ENCODE peak calls at places on chromosomes 1 and 21, in six cellular contexts. B, U, Y, E, G and V are unnamed samples.

GRCh38 chr1:58884706-58885661 is 101.1 kb upstream of the JUN start:
- ATAC-seq in E (peak; percentile 26), Y (no peak), G (no peak), B (peak; percentile 69), U (peak; percentile 58), V (no peak)

GRCh38 chr1:18603212-18603852 is 27.3 kb upstream of the PAX7 start:
- ATAC-seq in Y (peak; percentile 27), U (peak; percentile 33), G (no peak), B (no peak), E (no peak), V (no peak)

GRCh38 chr1:163826500-163826899 is 504.7 kb downstream of the NUF2 start:
- ATAC-seq in Y (no peak), B (no peak), E (no peak), G (no peak), U (no peak), V (no peak)

GRCh38 chr1:203450541-203451149 is 25.0 kb upstream of the PRELP start:
- ATAC-seq in B (no peak), Y (peak; percentile 86), U (peak; percentile 76), G (peak; percentile 22), E (peak; percentile 50), V (no peak)

GRCh38 chr1:28983509-28984310 is 69.3 kb downstream of the EPB41 start:
- ATAC-seq in G (no peak), U (peak; percentile 52), Y (peak; percentile 80), B (peak; percentile 83), E (peak; percentile 75), V (no peak)

GRCh38 chr1:230120289-230120948 is 53.4 kb downstream of the GALNT2 start:
- ATAC-seq in B (no peak), U (no peak), G (no peak), E (peak; percentile 39), Y (peak; percentile 29), V (peak; percentile 77)

GRCh38 chr1:228870041-228870713 is 134.9 kb downstream of the RHOU start:
- ATAC-seq in G (no peak), E (no peak), U (no peak), B (no peak), Y (no peak), V (no peak)

GRCh38 chr1:153100241-153100640 is 5.9 kb upstream of the SPRR2E start:
- ATAC-seq in Y (no peak), E (peak; percentile 91), G (no peak), U (no peak), B (no peak), V (no peak)

GRCh38 chr1:163747855-163748254 is 426.1 kb downstream of the NUF2 start:
- ATAC-seq in B (no peak), E (no peak), Y (no peak), U (no peak), G (no peak), V (no peak)

GRCh38 chr1:51714374-51715019 is 97.6 kb downstream of the OSBPL9 start:
- ATAC-seq in U (peak; percentile 48), Y (no peak), E (no peak), G (no peak), B (no peak), V (no peak)

GRCh38 chr1:35574655-35575400 is 1.7 kb downstream of the TFAP2E start:
- ATAC-seq in U (no peak), Y (peak; percentile 1), E (no peak), B (peak; percentile 41), G (no peak), V (no peak)

GRCh38 chr1:32693455-32694174 is 9.0 kb downstream of the SYNC start:
- ATAC-seq in U (no peak), E (no peak), G (no peak), Y (no peak), B (no peak), V (peak; percentile 74)

GRCh38 chr21:36757246-36757645 is 58.3 kb downstream of the SIM2 start:
- ATAC-seq in G (no peak), Y (peak; percentile 49), U (peak; percentile 75), E (no peak), B (no peak), V (no peak)

GRCh38 chr1:40981702-40982448 is 2.4 kb downstream of the CTPS1 start:
- ATAC-seq in Y (no peak), G (no peak), E (no peak), B (no peak), U (no peak), V (no peak)

GRCh38 chr1:148318900-148319242 is 164.2 kb downstream of the PPIAL4G start:
- ATAC-seq in Y (no peak), U (no peak), B (no peak), G (no peak), E (no peak), V (no peak)

GRCh38 chr1:222061711-222062359 is 319.9 kb upstream of the DUSP10 start:
- ATAC-seq in B (no peak), Y (no peak), U (no peak), E (no peak), G (no peak), V (no peak)

GRCh38 chr1:209585672-209586071 is 2.2 kb downstream of the CAMK1G start:
- ATAC-seq in Y (peak; percentile 78), E (no peak), G (peak; percentile 22), U (no peak), B (peak; percentile 71), V (peak; percentile 52)

GRCh38 chr1:42845866-42846256 is 552 bp upstream of the ZNF691 start:
- ATAC-seq in E (peak; percentile 22), Y (peak; percentile 9), G (peak; percentile 23), B (no peak), U (peak; percentile 16), V (peak; percentile 13)

GRCh38 chr1:182485861-182486260 is 35.9 kb downstream of the RGSL1 start:
- ATAC-seq in B (no peak), E (no peak), G (no peak), Y (no peak), U (no peak), V (no peak)

GRCh38 chr1:115906627-115907026 is 65.7 kb upstream of the NHLH2 start:
- ATAC-seq in Y (no peak), G (no peak), E (no peak), U (no peak), B (no peak), V (no peak)

GRCh38 chr1:19405761-19406481 is 79.4 kb downstream of the CAPZB start:
- ATAC-seq in U (peak; percentile 12), G (no peak), Y (peak; percentile 7), E (no peak), B (no peak), V (peak; percentile 32)

GRCh38 chr1:6131561-6131960 is 48.6 kb downstream of the CHD5 start:
- ATAC-seq in Y (no peak), E (no peak), G (no peak), U (no peak), B (no peak), V (no peak)

GRCh38 chr21:36756527-36756926 is 57.6 kb downstream of the SIM2 start:
- ATAC-seq in G (no peak), Y (no peak), B (no peak), E (no peak), U (no peak), V (no peak)

GRCh38 chr1:209248649-209249279 is 334.8 kb upstream of the CAMK1G start:
- ATAC-seq in B (peak; percentile 73), Y (peak; percentile 91), G (peak; percentile 91), U (peak; percentile 93), E (peak; percentile 89), V (no peak)

GRCh38 chr1:230210979-230211336 is 143.9 kb downstream of the GALNT2 start:
- ATAC-seq in B (no peak), E (no peak), G (no peak), U (no peak), Y (no peak), V (no peak)

GRCh38 chr1:116847688-116848531 is 61.8 kb upstream of the PTGFRN start:
- ATAC-seq in B (no peak), E (no peak), Y (no peak), U (no peak), G (peak; percentile 93), V (peak; percentile 81)

GRCh38 chr1:234780531-234781162 is 170.7 kb upstream of the IRF2BP2 start:
- ATAC-seq in B (peak; percentile 19), Y (peak; percentile 17), G (no peak), E (peak; percentile 48), U (peak; percentile 25), V (peak; percentile 17)

DNA sequence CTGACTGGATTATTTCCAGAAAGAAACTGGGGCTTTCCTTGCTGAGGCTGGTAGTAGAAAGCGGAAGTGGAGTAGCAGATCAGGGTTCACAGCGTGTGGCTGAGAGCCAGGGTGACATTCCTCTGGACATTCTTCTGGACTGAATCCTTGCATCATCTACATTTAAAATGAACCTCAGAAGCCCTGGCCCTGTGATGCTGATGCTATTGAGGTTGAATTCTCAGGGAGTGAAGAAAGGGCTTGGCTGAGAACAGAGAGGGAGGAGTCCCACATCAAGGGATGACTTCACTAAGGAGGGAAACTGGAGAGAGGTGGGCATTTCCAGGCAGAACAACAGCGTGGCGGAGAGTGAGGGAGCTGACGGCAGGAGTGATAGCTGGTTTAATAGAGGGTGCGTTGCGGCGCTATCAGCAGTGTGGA is 102.3 kb upstream of the LMO4 start:
- ATAC-seq in U (peak; percentile 38), E (peak; percentile 70), Y (peak; percentile 89), G (peak; percentile 71), B (peak; percentile 81), V (peak; percentile 87)
- H3K4me3 ChIP-seq in U (no peak overlapping the region), E (no peak overlapping the region), Y (no peak overlapping the region), G (no peak overlapping the region), B (no peak overlapping the region), V (no peak overlapping the region)

GRCh38 chr1:202157945-202158344 is 2.5 kb downstream of the PTPN7 start:
- ATAC-seq in G (no peak), Y (no peak), U (no peak), B (no peak), E (no peak), V (no peak)
- H3K4me1 ChIP-seq in G (peaks cover 40% of the 10 kb centered on the region), Y (peaks cover 3% of the 10 kb centered on the region), U (peaks cover 76% of the 10 kb centered on the region), B (peaks cover 26% of the 10 kb centered on the region), E (peaks cover 20% of the 10 kb centered on the region), V (no peaks in the 10 kb centered on the region)

DNA sequence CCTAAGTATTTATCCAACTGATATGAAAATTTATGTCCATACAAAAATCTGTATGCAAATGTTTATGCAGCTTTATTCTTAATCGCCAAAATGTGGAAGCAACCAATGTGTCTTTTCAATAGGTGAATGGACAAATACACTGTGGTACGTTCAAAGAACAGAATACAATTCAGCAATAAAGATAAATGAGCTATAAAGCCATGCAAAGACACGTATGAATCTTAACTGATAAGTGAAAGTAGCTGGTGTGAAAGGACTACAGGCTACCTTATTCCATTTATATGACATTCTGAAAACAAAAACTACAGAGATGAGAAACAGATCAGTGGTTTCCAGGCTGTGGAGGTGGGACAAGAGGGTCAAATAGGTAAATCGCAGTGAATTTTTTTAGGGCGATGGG is 419.6 kb upstream of the B3GALT2 start:
- ATAC-seq in U (no peak), Y (no peak), B (no peak), G (no peak), E (no peak), V (no peak)
- TF ChIP-seq POLR2AphosphoS5 in U (no peak), Y (no peak), B (no peak), G (no peak), E (no peak), V (no peak)

GRCh38 chr1:160618327-160618726 is 28.5 kb downstream of the SLAMF1 start:
- ATAC-seq in G (no peak), B (no peak), E (no peak), Y (no peak), U (no peak), V (no peak)

GRCh38 chr1:160618763-160619274 is 28.0 kb downstream of the SLAMF1 start:
- ATAC-seq in Y (no peak), U (peak; percentile 70), E (peak; percentile 73), G (peak; percentile 54), B (no peak), V (no peak)

GRCh38 chr1:160621633-160622413 is 25.0 kb downstream of the SLAMF1 start:
- ATAC-seq in U (no peak), Y (no peak), E (no peak), B (no peak), G (peak; percentile 5), V (no peak)

GRCh38 chr1:160620942-160621632 is 25.8 kb downstream of the SLAMF1 start:
- ATAC-seq in E (no peak), G (peak; percentile 1), Y (no peak), B (no peak), U (no peak), V (no peak)

GRCh38 chr1:160619742-160620277 is 27.0 kb downstream of the SLAMF1 start:
- ATAC-seq in G (no peak), E (no peak), B (no peak), Y (no peak), U (no peak), V (no peak)
- H3K4me3 ChIP-seq in G (no peak overlapping the region), E (no peak overlapping the region), B (no peak overlapping the region), Y (no peak overlapping the region), U (no peak overlapping the region), V (no peak overlapping the region)